ENCODE peak calls at places on chromosomes 3 and 15, in seven cellular contexts. I is DND-41; U is activated effector memory CD4-positive, alpha-beta T cell treated with anti-CD3 and anti-CD28 coated beads, Interleukin-2, amount 50 U/mL, for 16 hours; O is dermis blood vessel endothelial cell; K is AG09309; G is pancreas; P is brain microvascular endothelial cell. B is an unnamed sample.

GRCh38 chr3:197787412-197787811 is 3.6 kb upstream of the LRCH3 start:
- DNase-seq in I (no peak), U (no peak), O (peak), K (no peak), G (no peak), P (no peak), B (no peak)

GRCh38 chr15:49187537-49188245 is 17.6 kb downstream of the GALK2 start:
- DNase-seq in I (no peak), U (no peak), O (no peak), K (no peak), G (peak), P (peak), B (no peak)

GRCh38 chr3:30646181-30646876 is 39.9 kb downstream of the TGFBR2 start:
- DNase-seq in I (no peak), U (no peak), O (no peak), K (peak), G (no peak), P (no peak), B (no peak)

GRCh38 chr15:74563442-74563841 is 22.4 kb downstream of the ARID3B start:
- DNase-seq in I (no peak), U (no peak), O (no peak), K (no peak), G (no peak), P (no peak), B (no peak)

GRCh38 chr15:27670481-27670880 is 428.6 kb downstream of the OCA2 start:
- DNase-seq in I (no peak), U (no peak), O (no peak), K (no peak), G (no peak), P (no peak), B (no peak)

GRCh38 chr15:69035205-69035917 is 20.9 kb downstream of the NOX5 start:
- DNase-seq in I (no peak), U (no peak), O (peak), K (no peak), G (no peak), P (no peak), B (peak)

GRCh38 chr3:116863270-116863770 is 153.7 kb downstream of the TUSC7 start:
- DNase-seq in I (no peak), U (no peak), O (no peak), K (no peak), G (no peak), P (no peak), B (no peak)

GRCh38 chr3:112302881-112303761 is 9.1 kb upstream of the SLC9C1 start:
- DNase-seq in I (no peak), U (no peak), O (peak), K (no peak), G (no peak), P (no peak), B (no peak)

GRCh38 chr15:43513550-43513949 is 3.9 kb upstream of the MAP1A start:
- DNase-seq in I (no peak), U (no peak), O (peak), K (no peak), G (no peak), P (no peak), B (no peak)

GRCh38 chr3:107064445-107065060 is 312.7 kb upstream of the CCDC54 start:
- DNase-seq in I (peak), U (peak), O (peak), K (peak), G (peak), P (peak), B (no peak)

GRCh38 chr3:105511031-105511430 is 144.3 kb downstream of the ALCAM start:
- DNase-seq in I (no peak), U (no peak), O (no peak), K (no peak), G (no peak), P (no peak), B (no peak)

GRCh38 chr15:28255965-28256364 is 66.0 kb downstream of the HERC2 start:
- DNase-seq in I (no peak), U (no peak), O (no peak), K (no peak), G (no peak), P (no peak), B (no peak)

GRCh38 chr3:27565201-27565827 is 81.1 kb upstream of the SLC4A7 start:
- DNase-seq in I (no peak), U (no peak), O (no peak), K (no peak), G (no peak), P (no peak), B (no peak)

GRCh38 chr15:68027388-68027787 is 26.7 kb upstream of the PIAS1 start:
- DNase-seq in I (no peak), U (no peak), O (no peak), K (no peak), G (no peak), P (no peak), B (no peak)

GRCh38 chr15:89356634-89357298 is 22.1 kb upstream of the POLG start:
- DNase-seq in I (no peak), U (no peak), O (peak), K (no peak), G (peak), P (no peak), B (no peak)

GRCh38 chr3:60228823-60229222 is 1022.4 kb downstream of the FHIT start:
- DNase-seq in I (no peak), U (no peak), O (no peak), K (no peak), G (no peak), P (no peak), B (no peak)

GRCh38 chr15:95922431-95922830 is 408.1 kb upstream of the NR2F2 start:
- DNase-seq in I (no peak), U (no peak), O (no peak), K (no peak), G (no peak), P (no peak), B (no peak)

GRCh38 chr3:117398166-117398954 is 688.8 kb downstream of the TUSC7 start:
- DNase-seq in I (no peak), U (no peak), O (no peak), K (no peak), G (peak), P (no peak), B (no peak)

GRCh38 chr15:74432968-74433591 is 678 bp downstream of the SEMA7A start:
- DNase-seq in I (no peak), U (no peak), O (no peak), K (no peak), G (no peak), P (no peak), B (no peak)

GRCh38 chr3:153591566-153592221 is 429.7 kb downstream of the RAP2B start:
- DNase-seq in I (no peak), U (no peak), O (no peak), K (no peak), G (no peak), P (no peak), B (no peak)

GRCh38 chr3:112979244-112979832 is 4.4 kb upstream of the CD200R1 start:
- DNase-seq in I (no peak), U (no peak), O (peak), K (peak), G (no peak), P (no peak), B (no peak)

GRCh38 chr3:122890077-122890484 is 95.2 kb downstream of the SLC49A4 start:
- DNase-seq in I (peak), U (no peak), O (peak), K (peak), G (no peak), P (peak), B (no peak)

GRCh38 chr3:124834723-124835718 is 52.1 kb downstream of the ITGB5 start:
- DNase-seq in I (peak), U (peak), O (peak), K (no peak), G (peak), P (peak), B (no peak)

GRCh38 chr3:131795382-131796085 is 239.3 kb downstream of the CPNE4 start:
- DNase-seq in I (no peak), U (no peak), O (no peak), K (no peak), G (no peak), P (peak), B (no peak)

GRCh38 chr3:41037651-41038334 is 161.5 kb upstream of the CTNNB1 start:
- DNase-seq in I (no peak), U (no peak), O (no peak), K (no peak), G (no peak), P (no peak), B (no peak)

GRCh38 chr3:11717768-11718581 is 74.3 kb upstream of the VGLL4 start:
- DNase-seq in I (no peak), U (no peak), O (peak), K (no peak), G (no peak), P (peak), B (no peak)

GRCh38 chr3:70064194-70064787 is 64.8 kb downstream of the SAMMSON start:
- DNase-seq in I (peak), U (no peak), O (peak), K (peak), G (peak), P (peak), B (no peak)

GRCh38 chr3:65473746-65474145 is 565.0 kb downstream of the MAGI1 start:
- DNase-seq in I (no peak), U (no peak), O (no peak), K (no peak), G (no peak), P (peak), B (no peak)

GRCh38 chr3:133824961-133825485 is 19.4 kb downstream of the SRPRB start:
- DNase-seq in I (no peak), U (no peak), O (no peak), K (no peak), G (no peak), P (no peak), B (peak)

GRCh38 chr15:93523490-93523889 is 434.5 kb upstream of the RGMA start:
- DNase-seq in I (no peak), U (no peak), O (no peak), K (no peak), G (no peak), P (no peak), B (no peak)

B was measured in cardiac septum.